ENCODE peak calls at places on chromosomes 3 and 15, in ten cellular contexts. Z is A549, J is Peyer's patch, M is body of pancreas, C is breast epithelium, P is stomach, A is adrenal gland, S is lower leg skin, F is uterus, W is transverse colon. R is an unnamed sample.

GRCh38 chr3:69204315-69204957 is 82.0 kb upstream of the LMOD3 start:
- DNase-seq in Z (peak; percentile 53), J (no peak), M (no peak), C (no peak), P (no peak), A (no peak), S (no peak), F (no peak), W (no peak), R (no peak)

GRCh38 chr15:73959012-73959581 is 32.8 kb downstream of the LOXL1 start:
- DNase-seq in Z (no peak), J (no peak), M (no peak), C (peak; percentile 22), P (no peak), A (no peak), S (peak; percentile 66), F (no peak), W (no peak), R (no peak)

GRCh38 chr15:45450468-45450867 is 72.1 kb downstream of the SLC30A4 start:
- DNase-seq in Z (no peak), J (no peak), M (no peak), C (no peak), P (no peak), A (no peak), S (no peak), F (no peak), W (peak; percentile 60), R (no peak)

GRCh38 chr15:37134699-37135131 is 34.4 kb upstream of the MEIS2 start:
- DNase-seq in Z (peak; percentile 15), J (no peak), M (peak; percentile 27), C (no peak), P (no peak), A (no peak), S (no peak), F (peak; percentile 31), W (no peak), R (no peak)

GRCh38 chr15:73946046-73946678 is 19.9 kb downstream of the LOXL1 start:
- DNase-seq in Z (no peak), J (no peak), M (no peak), C (no peak), P (no peak), A (no peak), S (no peak), F (no peak), W (no peak), R (no peak)

GRCh38 chr3:192299921-192300320 is 427.4 kb downstream of the FGF12 start:
- DNase-seq in Z (no peak), J (no peak), M (no peak), C (no peak), P (no peak), A (no peak), S (no peak), F (no peak), W (no peak), R (no peak)

GRCh38 chr15:90087454-90088154 is 14.7 kb downstream of the IDH2 start:
- DNase-seq in Z (peak; percentile 82), J (no peak), M (peak; percentile 92), C (no peak), P (no peak), A (no peak), S (no peak), F (no peak), W (peak; percentile 26), R (no peak)

GRCh38 chr3:38139191-38139590 is 730 bp downstream of the MYD88 start:
- DNase-seq in Z (no peak), J (peak; percentile 48), M (no peak), C (no peak), P (peak; percentile 25), A (no peak), S (peak; percentile 82), F (no peak), W (no peak), R (no peak)

GRCh38 chr3:46724360-46724890 is 6.8 kb upstream of the PRSS50 start:
- DNase-seq in Z (no peak), J (no peak), M (no peak), C (no peak), P (no peak), A (no peak), S (no peak), F (no peak), W (no peak), R (no peak)

GRCh38 chr15:79673416-79674123 is 223.2 kb downstream of the MTHFS start:
- DNase-seq in Z (peak; percentile 50), J (no peak), M (no peak), C (no peak), P (no peak), A (no peak), S (no peak), F (no peak), W (no peak), R (no peak)

GRCh38 chr3:128698211-128699011 is 27.6 kb upstream of the RAB7A start:
- DNase-seq in Z (peak; percentile 47), J (peak; percentile 53), M (peak; percentile 48), C (peak; percentile 61), P (peak; percentile 51), A (peak; percentile 53), S (peak; percentile 90), F (peak; percentile 23), W (peak; percentile 46), R (no peak)

GRCh38 chr3:77370413-77370812 is 330.5 kb downstream of the ROBO2 start:
- DNase-seq in Z (no peak), J (no peak), M (no peak), C (no peak), P (no peak), A (no peak), S (peak; percentile 86), F (no peak), W (no peak), R (no peak)

GRCh38 chr3:14509796-14510100 is 30.4 kb downstream of the GRIP2 start:
- DNase-seq in Z (no peak), J (peak; percentile 34), M (no peak), C (peak; percentile 47), P (no peak), A (no peak), S (peak; percentile 71), F (peak; percentile 11), W (no peak), R (no peak)

GRCh38 chr3:29755416-29755815 is 474.5 kb downstream of the RBMS3 start:
- DNase-seq in Z (no peak), J (no peak), M (no peak), C (no peak), P (no peak), A (no peak), S (no peak), F (no peak), W (no peak), R (no peak)

GRCh38 chr3:51896607-51897305 is 6.4 kb downstream of the IQCF1 start:
- DNase-seq in Z (no peak), J (no peak), M (no peak), C (no peak), P (no peak), A (no peak), S (no peak), F (no peak), W (no peak), R (no peak)

DNA sequence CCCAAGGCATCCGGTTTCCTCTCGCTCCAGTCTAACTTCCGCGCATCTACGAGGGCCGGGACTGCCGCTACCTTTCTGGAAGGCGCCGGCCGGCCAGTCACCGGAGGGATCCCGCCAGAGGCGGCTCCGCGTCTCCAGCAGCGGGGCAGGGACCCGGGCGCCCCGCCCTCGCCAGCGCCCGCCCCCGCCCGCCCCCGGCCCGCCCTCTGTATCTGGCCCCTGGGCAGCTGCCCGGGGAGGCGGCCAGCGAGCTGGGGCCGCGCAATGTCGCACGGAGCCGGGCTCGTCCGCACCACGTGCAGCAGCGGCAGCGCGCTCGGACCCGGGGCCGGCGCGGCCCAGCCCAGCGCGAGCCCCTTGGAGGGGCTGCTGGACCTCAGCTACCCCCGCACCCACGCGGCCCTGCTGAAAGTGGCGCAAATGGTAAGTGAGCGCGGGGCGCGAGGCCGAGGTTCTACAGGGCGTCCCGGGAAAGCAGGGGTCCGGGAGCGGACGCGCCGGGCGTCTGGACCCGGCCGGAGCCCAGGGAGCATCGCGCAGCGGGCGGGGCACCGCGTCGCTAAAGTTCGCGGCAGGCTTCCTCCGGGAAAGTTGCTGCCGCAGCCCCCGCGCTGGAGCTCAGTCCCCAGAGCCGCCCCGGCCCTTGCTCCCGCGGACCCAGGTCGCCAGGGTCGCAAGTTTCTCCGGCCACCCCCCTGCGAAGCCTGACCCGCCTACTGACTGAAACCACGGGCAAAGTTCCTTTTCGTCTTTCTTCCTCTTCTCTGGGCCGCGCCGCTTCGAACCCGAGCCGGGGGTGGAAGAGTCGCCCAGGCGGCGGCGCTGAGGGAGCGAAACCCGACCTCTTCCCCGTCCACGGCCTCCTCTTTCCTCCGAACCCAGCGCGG is at the start of gene CMTM7:
- DNase-seq in Z (peak; percentile 43), J (peak; percentile 86), M (peak; percentile 78), C (peak; percentile 64), P (peak; percentile 79), A (peak; percentile 72), S (peak; percentile 93), F (peak; percentile 62), W (peak; percentile 75), R (peak; percentile 71)
- TF ChIP-seq POLR2A in Z (peak; percentile 97), J (no peak), M (peak; percentile 56), C (no peak), P (no peak), A (peak; percentile 68), S (no peak), F (peak; percentile 63), W (no peak), R (peak; percentile 75)

DNA sequence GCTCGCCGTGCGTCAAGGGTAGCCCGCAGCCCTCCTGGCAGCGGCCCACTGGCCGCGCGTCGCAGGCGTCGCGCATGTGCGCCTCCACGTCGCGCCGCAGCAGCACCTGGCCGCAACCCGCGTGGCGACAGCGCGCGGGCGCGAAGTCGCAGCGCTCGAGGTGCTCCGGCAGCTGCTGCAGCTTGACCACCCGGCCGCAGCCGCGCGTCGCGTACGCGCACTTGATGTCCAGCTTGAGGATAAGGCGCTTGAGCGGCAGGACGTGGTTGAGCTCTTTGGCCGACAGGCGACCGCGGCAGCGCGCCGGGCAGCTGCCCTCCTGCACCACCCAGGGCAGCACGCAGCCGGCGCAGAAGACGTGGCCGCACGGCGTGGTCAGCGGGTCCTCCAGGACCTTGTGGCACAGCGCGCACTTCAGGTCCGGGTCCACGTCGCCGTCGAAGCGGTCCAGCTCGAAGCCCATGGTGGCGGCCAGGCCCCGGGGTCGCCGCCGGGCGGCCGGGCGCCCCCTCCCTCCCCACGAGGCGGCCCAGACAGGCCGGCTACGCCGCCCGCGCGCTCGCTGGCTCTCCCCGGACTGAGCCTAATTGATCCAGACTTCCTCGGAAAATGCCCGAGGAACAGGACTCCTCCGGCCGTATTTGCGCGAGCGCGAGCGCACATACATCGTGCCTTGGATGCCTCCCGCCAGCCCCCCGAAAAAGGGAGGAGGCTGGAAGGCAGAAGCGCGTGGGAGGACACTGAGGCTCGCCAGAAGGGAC is at the start of gene PDZRN3:
- DNase-seq in Z (no peak), J (peak; percentile 62), M (peak; percentile 69), C (peak; percentile 63), P (peak; percentile 55), A (peak; percentile 76), S (peak; percentile 90), F (peak; percentile 83), W (peak; percentile 65), R (peak; percentile 17)
- TF ChIP-seq POLR2A in Z (no peak), J (no peak), M (peak; percentile 39), C (no peak), P (no peak), A (peak; percentile 81), S (no peak), F (peak; percentile 84), W (no peak), R (peak; percentile 62)

GRCh38 chr15:101269479-101270223 is 7.6 kb downstream of the SELENOS start:
- DNase-seq in Z (no peak), J (no peak), M (peak; percentile 32), C (no peak), P (no peak), A (no peak), S (peak; percentile 78), F (no peak), W (no peak), R (no peak)
- TF ChIP-seq POLR2A in Z (no peak), J (no peak), M (peak; percentile 11), C (no peak), P (no peak), A (no peak), S (no peak), F (no peak), W (no peak), R (no peak)

GRCh38 chr3:5122741-5123706 is 932 bp downstream of the ARL8B start:
- DNase-seq in Z (peak; percentile 48), J (peak; percentile 55), M (peak; percentile 66), C (no peak), P (peak; percentile 36), A (peak; percentile 40), S (peak; percentile 87), F (peak; percentile 25), W (peak; percentile 32), R (no peak)
- TF ChIP-seq POLR2A in Z (no peak), J (no peak), M (peak; percentile 5), C (no peak), P (no peak), A (peak; percentile 28), S (no peak), F (no peak), W (no peak), R (no peak)